ENCODE peak calls at places on chromosomes 12 and 14, in nine cellular contexts. C is IMR-90, Z is body of pancreas, Y is lower lobe of right lung, G is HCT116, M is right atrium auricular region, H is heart left ventricle, P is ovary, W is psoas muscle. L is an unnamed sample.
A peak's percentile ranks its signal among the peaks of the same experiment; 100 is the strongest.

GRCh38 chr12:4434721-4435425 is 10.7 kb downstream of the FGF6 start:
- DNase-seq in C (no peak), Z (no peak), Y (no peak), G (no peak), M (peak; percentile 40), H (no peak), P (no peak), W (no peak), L (no peak)

GRCh38 chr12:75341873-75342272 is 7.4 kb downstream of the GLIPR1L1 start:
- DNase-seq in C (peak; percentile 4), Z (no peak), Y (no peak), G (peak; percentile 48), M (no peak), H (no peak), P (no peak), W (peak; percentile 33), L (no peak)

GRCh38 chr12:80752464-80752863 is 35.8 kb downstream of the MYF5 start:
- DNase-seq in C (peak; percentile 35), Z (no peak), Y (no peak), G (no peak), M (no peak), H (no peak), P (no peak), W (no peak), L (no peak)

GRCh38 chr12:76945867-76946266 is 67.0 kb upstream of the CSRP2 start:
- DNase-seq in C (peak; percentile 72), Z (no peak), Y (no peak), G (no peak), M (no peak), H (no peak), P (no peak), W (no peak), L (peak; percentile 49)

GRCh38 chr12:20436367-20436766 is 68.0 kb downstream of the PDE3A start:
- DNase-seq in C (peak; percentile 19), Z (no peak), Y (no peak), G (no peak), M (no peak), H (no peak), P (no peak), W (no peak), L (no peak)

GRCh38 chr12:49903700-49904423 is at the start of gene FAIM2:
- DNase-seq in C (peak; percentile 82), Z (no peak), Y (peak; percentile 60), G (no peak), M (peak; percentile 79), H (peak; percentile 62), P (peak; percentile 70), W (peak; percentile 71), L (no peak)

GRCh38 chr12:127284870-127285431 is 982.0 kb upstream of the TMEM132C start:
- DNase-seq in C (peak; percentile 81), Z (no peak), Y (no peak), G (no peak), M (peak; percentile 73), H (no peak), P (no peak), W (peak; percentile 72), L (no peak)

GRCh38 chr14:61406670-61407069 is 85.3 kb downstream of the PRKCH start:
- DNase-seq in C (no peak), Z (no peak), Y (no peak), G (no peak), M (no peak), H (no peak), P (no peak), W (no peak), L (no peak)

GRCh38 chr14:56810341-56810740 is at the start of gene OTX2:
- DNase-seq in C (no peak), Z (no peak), Y (no peak), G (no peak), M (no peak), H (no peak), P (no peak), W (no peak), L (no peak)
- H3K27ac ChIP-seq in C (no peak within 1 kb of the TSS), Z (no peak within 1 kb of the TSS), Y (no peak within 1 kb of the TSS), G (no peak within 1 kb of the TSS), M (no peak within 1 kb of the TSS), H (no peak within 1 kb of the TSS), P (no peak within 1 kb of the TSS), W (no peak within 1 kb of the TSS), L (no peak within 1 kb of the TSS)

GRCh38 chr14:81310606-81311005 is 89.5 kb downstream of the STON2 start:
- DNase-seq in C (no peak), Z (no peak), Y (no peak), G (no peak), M (no peak), H (no peak), P (no peak), W (no peak), L (no peak)

GRCh38 chr14:81311816-81312215 is 88.3 kb downstream of the STON2 start:
- DNase-seq in C (no peak), Z (no peak), Y (no peak), G (no peak), M (no peak), H (no peak), P (no peak), W (no peak), L (peak; percentile 56)

GRCh38 chr14:81309511-81309910 is 88.8 kb upstream of the GTF2A1 start:
- DNase-seq in C (no peak), Z (no peak), Y (no peak), G (no peak), M (no peak), H (no peak), P (no peak), W (no peak), L (no peak)

GRCh38 chr14:81312289-81312876 is 87.7 kb downstream of the STON2 start:
- DNase-seq in C (no peak), Z (no peak), Y (no peak), G (no peak), M (no peak), H (no peak), P (no peak), W (no peak), L (no peak)

GRCh38 chr14:81311128-81311527 is 89.0 kb downstream of the STON2 start:
- DNase-seq in C (no peak), Z (no peak), Y (no peak), G (no peak), M (no peak), H (no peak), P (no peak), W (no peak), L (no peak)
- TF ChIP-seq CTCF in C (no peak), Z (no peak), Y (no peak), G (no peak), M (no peak), H (no peak), P (no peak), W (no peak), L (no peak)

DNA sequence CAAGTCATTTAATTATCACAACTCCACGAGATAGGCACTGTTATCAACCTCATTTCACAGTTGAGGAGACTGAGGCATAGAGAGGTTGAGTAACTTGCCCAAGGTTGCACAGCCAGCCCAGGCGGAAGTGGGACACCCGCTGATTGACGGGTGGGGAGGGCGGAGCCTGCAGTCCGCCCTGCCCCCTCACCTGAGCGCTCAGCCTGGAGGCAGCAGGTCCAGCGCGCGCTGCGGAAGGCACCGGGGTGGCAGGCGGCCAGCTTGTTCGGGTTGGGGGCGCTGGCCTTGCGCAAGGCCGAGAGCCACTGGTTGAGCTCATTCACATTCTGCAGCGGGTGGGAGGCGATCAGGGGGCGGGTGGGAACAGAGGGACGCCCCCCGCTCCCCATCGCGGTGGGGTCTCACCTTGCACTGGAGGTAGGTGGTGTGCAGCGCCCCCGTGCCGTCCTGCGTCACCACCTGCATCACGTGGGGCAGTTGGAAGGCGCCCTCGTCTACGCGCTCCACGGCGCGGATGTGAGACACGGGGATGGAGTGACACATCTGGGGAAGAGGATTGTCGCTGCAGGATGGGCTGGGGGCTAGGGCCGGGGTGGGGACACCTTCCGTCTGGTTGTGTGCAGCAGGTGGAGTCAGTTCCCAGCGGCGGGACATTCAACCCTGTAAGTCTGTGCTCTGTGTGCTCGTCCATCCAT is 31.7 kb downstream of the RASAL1 start:
- DNase-seq in C (no peak), Z (peak; percentile 50), Y (peak; percentile 64), G (no peak), M (no peak), H (no peak), P (no peak), W (no peak), L (peak; percentile 56)
- H3K27ac ChIP-seq in C (no peak overlapping the region), Z (no peak overlapping the region), Y (no peak overlapping the region), G (no peak overlapping the region), M (no peak overlapping the region), H (no peak overlapping the region), P (no peak overlapping the region), W (no peak overlapping the region), L (no peak overlapping the region)

GRCh38 chr12:52715416-52715815 is 12.1 kb upstream of the KRT77 start:
- DNase-seq in C (no peak), Z (peak; percentile 16), Y (peak; percentile 52), G (peak; percentile 16), M (no peak), H (no peak), P (no peak), W (no peak), L (no peak)
- TF ChIP-seq CTCF in C (no peak), Z (peak; percentile 13), Y (peak; percentile 24), G (peak; percentile 71), M (no peak), H (no peak), P (no peak), W (no peak), L (no peak)

DNA sequence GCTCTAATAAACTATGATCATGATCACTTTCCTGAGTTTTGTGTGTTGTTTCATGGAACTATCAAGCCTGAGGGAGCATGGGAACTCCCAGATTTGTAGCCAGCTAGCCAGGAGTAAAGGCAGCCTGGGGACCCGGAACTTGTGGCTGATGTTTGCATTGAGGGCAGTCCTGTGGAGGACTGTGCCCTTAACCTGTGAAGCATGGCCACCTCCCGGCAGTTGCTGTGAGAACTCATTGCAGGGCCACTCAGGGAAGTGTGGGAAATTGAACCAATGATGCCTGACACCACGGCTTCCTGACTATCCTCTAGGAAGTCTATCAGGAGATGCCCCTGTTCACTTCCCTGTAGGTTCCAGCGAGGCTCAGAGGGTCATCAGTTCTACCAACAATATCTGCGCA is 250.6 kb downstream of the DAD1 start:
- DNase-seq in C (no peak), Z (no peak), Y (no peak), G (no peak), M (no peak), H (no peak), P (no peak), W (no peak), L (no peak)
- H3K27ac ChIP-seq in C (no peak overlapping the region), Z (no peak overlapping the region), Y (no peak overlapping the region), G (no peak overlapping the region), M (no peak overlapping the region), H (peak overlapping the region; percentile 55), P (no peak overlapping the region), W (no peak overlapping the region), L (no peak overlapping the region)

DNA sequence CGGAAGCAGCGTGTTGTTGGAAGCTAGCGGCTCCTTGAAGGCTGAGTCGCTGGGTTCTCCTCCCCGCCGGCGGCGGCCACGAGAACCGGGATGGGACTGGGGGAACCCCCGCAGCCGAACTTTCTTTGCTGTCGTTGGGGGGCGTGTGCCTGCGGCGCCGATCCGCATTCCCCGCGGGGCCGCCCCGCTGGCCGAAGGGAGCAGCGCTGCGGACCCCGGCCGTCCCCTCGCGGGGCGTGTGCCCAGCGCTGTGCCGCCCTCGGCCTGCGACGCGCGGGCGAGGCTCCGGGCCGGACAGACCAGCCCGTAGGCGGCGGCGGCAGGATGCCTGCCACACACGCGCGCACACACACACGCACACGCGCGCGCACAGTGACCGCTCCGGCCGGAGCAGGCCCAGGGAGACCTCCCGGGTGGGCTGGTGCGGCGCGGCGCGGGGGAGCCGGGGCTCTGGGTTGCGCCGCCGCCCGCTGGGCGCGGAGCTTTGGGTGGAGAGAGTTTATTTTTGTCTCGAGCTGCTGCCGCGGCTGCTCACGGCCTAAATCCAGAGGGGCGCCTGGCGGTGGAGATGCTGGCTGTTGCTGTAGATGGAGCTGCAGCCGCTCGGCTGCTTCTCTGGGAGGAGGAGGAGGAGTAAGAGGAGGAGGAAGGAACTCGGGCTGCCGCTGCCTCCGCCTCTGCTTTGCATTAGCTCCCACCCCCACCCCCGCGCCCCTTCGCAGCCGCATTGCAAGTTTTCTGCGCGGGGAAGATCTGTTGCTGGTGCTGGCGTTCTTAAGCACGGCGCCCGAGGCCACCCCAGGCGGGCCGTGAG is at the start of gene SAMD4A:
- DNase-seq in C (peak; percentile 86), Z (peak; percentile 63), Y (peak; percentile 87), G (no peak), M (peak; percentile 85), H (peak; percentile 89), P (peak; percentile 75), W (peak; percentile 92), L (peak; percentile 63)
- TF ChIP-seq CTCF in C (peak; percentile 25), Z (peak; percentile 43), Y (no peak), G (peak; percentile 27), M (peak; percentile 54), H (no peak), P (peak; percentile 14), W (peak; percentile 36), L (peak; percentile 35)

L was measured in RWPE1.